ENCODE peak calls at places on chromosome 1, in nine cellular contexts. T, G, U, S, W, X, Z, Q and M are unnamed samples.

GRCh38 chr1:50424045-50424939 is 1.0 kb upstream of the DMRTA2 start:
- DNase-seq in S (no peak), W (no peak), X (no peak), Q (no peak), T (no peak), U (no peak), G (no peak), Z (no peak), M (peak; percentile 16)

GRCh38 chr1:67646145-67647035 is 38.6 kb upstream of the GADD45A start:
- DNase-seq in Z (peak; percentile 70), Q (peak; percentile 30), S (peak; percentile 25), X (no peak), U (no peak), T (no peak), G (no peak), W (peak; percentile 66), M (no peak)

GRCh38 chr1:89758127-89758526 is 62.7 kb upstream of the LRRC8D start:
- DNase-seq in S (no peak), G (no peak), Q (no peak), U (no peak), W (no peak), X (no peak), Z (no peak), T (no peak), M (no peak)

GRCh38 chr1:109933856-109934711 is 23.4 kb downstream of the CSF1 start:
- DNase-seq in W (no peak), U (no peak), G (peak; percentile 63), X (no peak), Z (no peak), Q (peak; percentile 90), T (no peak), S (peak; percentile 50), M (no peak)

GRCh38 chr1:7524681-7525340 is 246.3 kb upstream of the VAMP3 start:
- DNase-seq in W (no peak), S (no peak), Q (no peak), G (no peak), X (no peak), T (no peak), Z (no peak), U (no peak), M (no peak)

GRCh38 chr1:93441589-93441988 is 6.3 kb upstream of the FNBP1L start:
- DNase-seq in X (no peak), Z (no peak), W (no peak), G (no peak), U (no peak), S (no peak), T (no peak), Q (no peak), M (no peak)

GRCh38 chr1:221458430-221459156 is 283.3 kb downstream of the DUSP10 start:
- DNase-seq in U (no peak), Z (no peak), W (no peak), Q (peak; percentile 89), G (no peak), S (peak; percentile 81), X (no peak), T (no peak), M (no peak)

GRCh38 chr1:54671985-54672608 is 30.5 kb downstream of the MROH7 start:
- DNase-seq in X (peak; percentile 62), G (no peak), Z (no peak), S (peak; percentile 8), Q (peak; percentile 50), W (peak; percentile 36), U (peak; percentile 51), T (no peak), M (peak; percentile 80)

GRCh38 chr1:10108948-10109347 is 76.2 kb downstream of the UBE4B start:
- DNase-seq in U (no peak), Q (no peak), Z (peak; percentile 71), T (no peak), W (peak; percentile 18), X (no peak), G (no peak), S (no peak), M (no peak)

GRCh38 chr1:23177031-23177430 is 8.4 kb upstream of the LUZP1 start:
- DNase-seq in S (no peak), Z (no peak), Q (no peak), X (no peak), U (no peak), T (no peak), W (no peak), G (no peak), M (no peak)

GRCh38 chr1:23177438-23178380 is 9.1 kb upstream of the LUZP1 start:
- DNase-seq in Z (peak; percentile 84), G (no peak), U (peak; percentile 62), Q (peak; percentile 62), X (peak; percentile 38), S (no peak), T (peak; percentile 91), W (peak; percentile 64), M (peak; percentile 39)

GRCh38 chr1:23174383-23175110 is 5.9 kb upstream of the LUZP1 start:
- DNase-seq in Q (no peak), U (no peak), X (no peak), Z (no peak), G (no peak), W (no peak), T (no peak), S (no peak), M (no peak)

GRCh38 chr1:23178931-23179330 is 10.3 kb upstream of the LUZP1 start:
- DNase-seq in Z (no peak), W (no peak), G (no peak), X (no peak), Q (peak; percentile 42), S (no peak), T (no peak), U (no peak), M (no peak)

GRCh38 chr1:23178414-23178813 is 9.8 kb upstream of the LUZP1 start:
- DNase-seq in X (no peak), Z (no peak), T (no peak), G (no peak), S (no peak), W (no peak), U (no peak), Q (no peak), M (no peak)
- H3K4me3 ChIP-seq in X (peak overlapping the region; percentile 58), Z (peak overlapping the region; percentile 64), T (peak overlapping the region; percentile 42), G (no peak overlapping the region), S (no peak overlapping the region), W (no peak overlapping the region), U (no peak overlapping the region), Q (no peak overlapping the region), M (no peak overlapping the region)

GRCh38 chr1:154937051-154937987 is 800 bp upstream of the PMVK start:
- DNase-seq in X (peak; percentile 88), Z (peak; percentile 94), G (peak; percentile 70), U (peak; percentile 96), Q (peak; percentile 97), W (peak; percentile 92), T (peak; percentile 97), S (peak; percentile 87), M (peak; percentile 93)
- H3K4me3 ChIP-seq in X (peak overlapping the region; percentile 70), Z (peak overlapping the region; percentile 62), G (peak overlapping the region; percentile 63), U (peak overlapping the region; percentile 93), Q (peak overlapping the region; percentile 92), W (peak overlapping the region; percentile 86), T (peak overlapping the region; percentile 67), S (peak overlapping the region; percentile 83), M (peak overlapping the region; percentile 88)

GRCh38 chr1:47179988-47180563 is 9.8 kb downstream of the PDZK1IP1 start:
- DNase-seq in Z (no peak), T (no peak), W (no peak), G (no peak), U (no peak), S (no peak), Q (no peak), X (no peak), M (no peak)
- H3K4me3 ChIP-seq in Z (no peak overlapping the region), T (no peak overlapping the region), W (no peak overlapping the region), G (no peak overlapping the region), U (no peak overlapping the region), S (no peak overlapping the region), Q (no peak overlapping the region), X (no peak overlapping the region), M (peak overlapping the region; percentile 68)

DNA sequence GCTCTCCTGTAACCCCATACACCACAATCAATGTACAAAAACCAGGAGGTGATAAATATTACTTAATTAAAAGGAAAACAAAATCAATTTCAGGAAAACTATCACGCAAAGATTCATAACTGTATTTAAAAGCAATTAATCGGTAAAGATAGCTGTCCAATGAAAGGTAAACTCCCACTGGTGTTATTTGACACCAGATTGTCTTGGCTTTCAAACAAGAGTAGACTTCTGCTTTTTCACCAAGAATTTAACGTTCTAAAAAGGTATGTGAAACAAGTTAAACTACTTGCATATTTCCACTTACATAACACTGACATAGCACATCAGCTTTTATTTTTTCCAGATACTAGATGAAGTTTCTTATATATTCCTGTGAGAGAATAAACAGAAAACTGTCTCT is 3.5 kb downstream of the PLPP3 start:
- DNase-seq in W (no peak), Z (no peak), S (no peak), G (no peak), X (no peak), U (no peak), T (no peak), Q (no peak), M (no peak)
- H3K4me3 ChIP-seq in W (peak overlapping the region; percentile 76), Z (peak overlapping the region; percentile 96), S (peak overlapping the region; percentile 91), G (no peak overlapping the region), X (peak overlapping the region; percentile 99), U (no peak overlapping the region), T (no peak overlapping the region), Q (peak overlapping the region; percentile 81), M (no peak overlapping the region)

DNA sequence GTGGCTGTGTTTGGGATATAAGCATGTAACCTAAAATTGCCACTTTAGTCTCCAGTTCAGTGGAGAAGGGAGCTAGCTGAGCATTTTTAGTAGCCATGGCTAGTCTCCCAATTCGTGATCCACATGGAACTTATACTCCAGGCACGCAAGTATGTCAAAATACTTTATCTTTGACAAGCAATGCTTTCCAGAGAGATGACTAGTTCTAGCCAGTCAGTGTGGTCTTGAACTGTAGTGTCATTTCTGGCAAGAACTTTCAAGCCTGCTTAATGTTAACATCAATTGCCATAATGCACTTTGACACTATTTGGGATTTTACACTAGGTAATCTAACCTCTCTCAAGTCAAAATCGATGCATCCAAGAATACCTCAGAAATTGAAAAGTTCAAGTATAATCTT is 660.0 kb downstream of the PTPRC start:
- DNase-seq in G (no peak), X (no peak), Q (peak; percentile 56), S (no peak), Z (no peak), T (no peak), U (no peak), W (no peak), M (no peak)
- H3K4me3 ChIP-seq in G (no peak overlapping the region), X (no peak overlapping the region), Q (no peak overlapping the region), S (no peak overlapping the region), Z (no peak overlapping the region), T (no peak overlapping the region), U (no peak overlapping the region), W (no peak overlapping the region), M (no peak overlapping the region)

DNA sequence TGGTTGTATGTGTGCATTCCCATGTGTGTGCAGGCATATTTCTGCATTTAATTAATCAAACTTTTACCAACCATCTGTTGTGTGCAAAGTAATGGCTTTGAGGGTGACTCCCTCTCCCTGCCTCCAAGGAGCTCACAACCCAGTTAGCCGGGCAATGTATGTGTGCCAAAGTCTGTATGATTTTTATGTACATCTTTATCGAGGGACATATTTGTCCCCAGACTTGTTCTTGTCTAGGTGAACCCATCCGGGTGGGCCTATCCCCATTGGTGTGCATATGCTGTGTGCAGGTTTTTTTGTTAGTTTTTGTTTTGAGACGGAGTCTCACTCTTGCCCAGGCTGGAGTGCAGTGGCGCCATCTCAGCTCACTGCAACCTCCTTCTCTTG is 1.8 kb downstream of the SYTL1 start:
- DNase-seq in U (no peak), G (no peak), W (no peak), Z (no peak), S (no peak), Q (no peak), T (no peak), X (no peak), M (no peak)
- H3K4me3 ChIP-seq in U (peak overlapping the region; percentile 82), G (peak overlapping the region; percentile 54), W (no peak overlapping the region), Z (no peak overlapping the region), S (no peak overlapping the region), Q (no peak overlapping the region), T (no peak overlapping the region), X (no peak overlapping the region), M (peak overlapping the region; percentile 85)

GRCh38 chr1:178037510-178038253 is 56.2 kb upstream of the RASAL2 start:
- DNase-seq in U (no peak), W (peak; percentile 86), Q (peak; percentile 76), T (peak; percentile 92), Z (peak; percentile 91), X (no peak), S (no peak), G (no peak), M (no peak)
- H3K4me3 ChIP-seq in U (no peak overlapping the region), W (peak overlapping the region; percentile 83), Q (peak overlapping the region; percentile 68), T (peak overlapping the region; percentile 42), Z (peak overlapping the region; percentile 62), X (no peak overlapping the region), S (peak overlapping the region; percentile 65), G (peak overlapping the region; percentile 55), M (no peak overlapping the region)